ENCODE peak calls at places on chromosome 19, in nine cellular contexts. I is stimulated activated CD4-positive, alpha-beta T cell treated with anti-CD3 and anti-CD28 coated beads, Interleukin-12 subunit alpha, Interleukin-12 subunit beta, amount 100 ng/mL, for 48 hours; R is tibial artery; Z is A549; D is hepatic stellate cell; Y is WTC11; P is left ventricle myocardium inferior; N is stimulated activated naive CD8-positive, alpha-beta T cell treated with anti-CD3 and anti-CD28 coated beads, Interleukin-15, Interleukin-2, amounts not matched to agents 100 U/mL and 50 U/mL, for 24 hours; V is retina. C is an unnamed sample.

GRCh38 chr19:12985049-12985776 is 10.1 kb upstream of the NFIX start:
- DNase-seq in I (no peak), R (peak), Z (no peak), D (peak), Y (no peak), P (peak), N (no peak), V (peak), C (peak)

GRCh38 chr19:16373989-16374388 is 49.4 kb downstream of the KLF2 start:
- DNase-seq in I (no peak), R (no peak), Z (no peak), D (no peak), Y (no peak), P (no peak), N (no peak), V (no peak), C (peak)

GRCh38 chr19:11269408-11269807 is 7.1 kb upstream of the DOCK6 start:
- DNase-seq in I (no peak), R (no peak), Z (no peak), D (no peak), Y (no peak), P (no peak), N (no peak), V (no peak), C (no peak)

GRCh38 chr19:48271531-48272151 is 1.8 kb downstream of the ZNF114 start:
- DNase-seq in I (no peak), R (no peak), Z (peak), D (peak), Y (peak), P (peak), N (peak), V (peak), C (peak)

GRCh38 chr19:51123381-51124186 is 1.1 kb upstream of the SIGLEC9 start:
- DNase-seq in I (peak), R (no peak), Z (no peak), D (no peak), Y (no peak), P (peak), N (no peak), V (no peak), C (no peak)

GRCh38 chr19:23784274-23784673 is 25.6 kb upstream of the ZNF681 start:
- DNase-seq in I (no peak), R (no peak), Z (no peak), D (no peak), Y (no peak), P (no peak), N (no peak), V (no peak), C (no peak)

GRCh38 chr19:38679839-38680238 is 32.4 kb downstream of the ACTN4 start:
- DNase-seq in I (no peak), R (no peak), Z (no peak), D (no peak), Y (no peak), P (no peak), N (no peak), V (no peak), C (no peak)

GRCh38 chr19:44579663-44580365 is 33.5 kb upstream of the IGSF23 start:
- DNase-seq in I (no peak), R (no peak), Z (no peak), D (no peak), Y (no peak), P (no peak), N (no peak), V (no peak), C (no peak)

GRCh38 chr19:18782559-18783225 is 8.4 kb downstream of the COMP start:
- DNase-seq in I (no peak), R (no peak), Z (no peak), D (no peak), Y (no peak), P (no peak), N (no peak), V (no peak), C (no peak)

GRCh38 chr19:13057147-13057572 is 45.5 kb downstream of the LYL1 start:
- DNase-seq in I (no peak), R (no peak), Z (no peak), D (no peak), Y (no peak), P (no peak), N (no peak), V (no peak), C (no peak)

GRCh38 chr19:7909471-7910067 is 5.1 kb upstream of the TGFBR3L start:
- DNase-seq in I (no peak), R (peak), Z (no peak), D (no peak), Y (no peak), P (no peak), N (no peak), V (no peak), C (peak)

GRCh38 chr19:31913103-31913710 is 432.2 kb upstream of the ZNF507 start:
- DNase-seq in I (no peak), R (no peak), Z (no peak), D (no peak), Y (no peak), P (no peak), N (no peak), V (no peak), C (no peak)

GRCh38 chr19:920051-920857 is 3.1 kb downstream of the KISS1R start:
- DNase-seq in I (no peak), R (no peak), Z (no peak), D (no peak), Y (peak), P (no peak), N (peak), V (no peak), C (no peak)

GRCh38 chr19:29084266-29084665 is 128.7 kb downstream of the UQCRFS1 start:
- DNase-seq in I (no peak), R (no peak), Z (peak), D (peak), Y (peak), P (no peak), N (peak), V (no peak), C (no peak)

GRCh38 chr19:1657632-1658445 is 5.4 kb upstream of the TCF3 start:
- DNase-seq in I (no peak), R (no peak), Z (no peak), D (no peak), Y (no peak), P (no peak), N (no peak), V (no peak), C (peak)

GRCh38 chr19:50490411-50490811 is 13.8 kb upstream of the GARIN5A start:
- DNase-seq in I (no peak), R (no peak), Z (no peak), D (no peak), Y (no peak), P (no peak), N (no peak), V (no peak), C (peak)

GRCh38 chr19:2998642-2999041 is 21.3 kb downstream of the TLE6 start:
- DNase-seq in I (no peak), R (no peak), Z (no peak), D (no peak), Y (no peak), P (no peak), N (no peak), V (no peak), C (no peak)

GRCh38 chr19:31317098-31317497 is 32.1 kb downstream of the TSHZ3 start:
- DNase-seq in I (no peak), R (no peak), Z (no peak), D (no peak), Y (no peak), P (no peak), N (no peak), V (no peak), C (no peak)

GRCh38 chr19:13803038-13803437 is 7.8 kb downstream of the ZSWIM4 start:
- DNase-seq in I (no peak), R (no peak), Z (no peak), D (no peak), Y (no peak), P (no peak), N (no peak), V (no peak), C (no peak)

GRCh38 chr19:15426485-15427349 is 7.9 kb upstream of the AKAP8L start:
- DNase-seq in I (no peak), R (no peak), Z (no peak), D (no peak), Y (no peak), P (no peak), N (no peak), V (no peak), C (no peak)

GRCh38 chr19:6765738-6766356 is 1.4 kb downstream of the SH2D3A start:
- DNase-seq in I (no peak), R (no peak), Z (no peak), D (no peak), Y (peak), P (no peak), N (no peak), V (no peak), C (peak)

GRCh38 chr19:16433986-16434385 is 37.8 kb downstream of the EPS15L1 start:
- DNase-seq in I (no peak), R (no peak), Z (no peak), D (no peak), Y (no peak), P (no peak), N (no peak), V (no peak), C (no peak)

GRCh38 chr19:9914315-9915207 is 21.8 kb downstream of the OLFM2 start:
- DNase-seq in I (peak), R (peak), Z (peak), D (peak), Y (peak), P (peak), N (peak), V (peak), C (peak)

GRCh38 chr19:1859319-1859718 is 4.1 kb downstream of the KLF16 start:
- DNase-seq in I (no peak), R (no peak), Z (no peak), D (no peak), Y (no peak), P (no peak), N (no peak), V (no peak), C (no peak)

GRCh38 chr19:8611391-8611883 is 922 bp upstream of the ADAMTS10 start:
- DNase-seq in I (no peak), R (peak), Z (no peak), D (no peak), Y (no peak), P (no peak), N (peak), V (peak), C (peak)

GRCh38 chr19:49554701-49555181 is 25.6 kb downstream of the NOSIP start:
- DNase-seq in I (no peak), R (no peak), Z (no peak), D (no peak), Y (no peak), P (no peak), N (peak), V (no peak), C (no peak)

GRCh38 chr19:4533835-4534424 is 1.1 kb downstream of the PLIN5 start:
- DNase-seq in I (no peak), R (no peak), Z (no peak), D (no peak), Y (no peak), P (no peak), N (no peak), V (no peak), C (no peak)

GRCh38 chr19:8306235-8307054 is 1.7 kb downstream of the CD320 start:
- DNase-seq in I (no peak), R (peak), Z (no peak), D (no peak), Y (peak), P (no peak), N (peak), V (no peak), C (peak)

GRCh38 chr19:7977723-7978040 is 27.8 kb downstream of the ELAVL1 start:
- DNase-seq in I (no peak), R (no peak), Z (no peak), D (no peak), Y (no peak), P (no peak), N (no peak), V (no peak), C (peak)

GRCh38 chr19:14567079-14567478 is 4.8 kb downstream of the NDUFB7 start:
- DNase-seq in I (no peak), R (no peak), Z (no peak), D (no peak), Y (no peak), P (no peak), N (no peak), V (no peak), C (no peak)

GRCh38 chr19:52823676-52824075 is 2.2 kb upstream of the ZNF28 start:
- DNase-seq in I (no peak), R (no peak), Z (no peak), D (no peak), Y (no peak), P (no peak), N (no peak), V (no peak), C (no peak)

GRCh38 chr19:42113641-42114348 is 18.5 kb downstream of the POU2F2 start:
- DNase-seq in I (no peak), R (no peak), Z (peak), D (peak), Y (no peak), P (no peak), N (peak), V (peak), C (no peak)

GRCh38 chr19:13143135-13143534 is 7.0 kb downstream of the STX10 start:
- DNase-seq in I (no peak), R (no peak), Z (no peak), D (no peak), Y (no peak), P (no peak), N (no peak), V (no peak), C (no peak)

GRCh38 chr19:16901491-16902175 is 12.8 kb downstream of the F2RL3 start:
- DNase-seq in I (no peak), R (no peak), Z (no peak), D (no peak), Y (no peak), P (no peak), N (no peak), V (no peak), C (no peak)

GRCh38 chr19:47106819-47107200 is 6.8 kb downstream of the ZC3H4 start:
- DNase-seq in I (no peak), R (no peak), Z (no peak), D (peak), Y (no peak), P (no peak), N (no peak), V (no peak), C (no peak)

GRCh38 chr19:16198363-16198636 is 589 bp downstream of the AP1M1 start:
- DNase-seq in I (no peak), R (no peak), Z (no peak), D (no peak), Y (no peak), P (no peak), N (no peak), V (no peak), C (no peak)

C was measured in kidney.